ENCODE peak calls at places on chromosomes 16 and 17, in eight cellular contexts. A, D, X, N, R, K, M and I are unnamed samples.

GRCh38 chr16:81936209-81936608 is 75.1 kb downstream of the SDR42E1 start:
- DNase-seq in D (no peak), N (no peak), A (no peak), M (no peak), K (no peak), X (no peak), R (no peak), I (no peak)

GRCh38 chr16:23464196-23464595 is 11.2 kb upstream of the COG7 start:
- DNase-seq in M (peak; percentile 1), X (no peak), D (no peak), N (no peak), A (no peak), K (no peak), R (no peak), I (no peak)

GRCh38 chr17:73336613-73337400 is 25.0 kb upstream of the CDC42EP4 start:
- DNase-seq in R (no peak), K (no peak), M (no peak), N (no peak), D (no peak), X (no peak), A (no peak), I (no peak)

GRCh38 chr16:72009779-72010178 is 1.2 kb downstream of the DHODH start:
- DNase-seq in A (peak; percentile 41), X (no peak), N (no peak), R (no peak), M (no peak), D (no peak), K (no peak), I (no peak)

GRCh38 chr17:5693821-5694220 is 109.5 kb upstream of the NLRP1 start:
- DNase-seq in A (no peak), X (no peak), K (no peak), D (no peak), N (no peak), M (no peak), R (no peak), I (no peak)

GRCh38 chr17:7676533-7676932 is 10.8 kb downstream of the TP53 start:
- DNase-seq in M (no peak), K (no peak), A (no peak), R (no peak), X (no peak), D (no peak), N (no peak), I (no peak)

GRCh38 chr16:2035431-2036199 is 8.9 kb downstream of the NHERF2 start:
- DNase-seq in X (no peak), M (no peak), K (peak; percentile 72), A (peak; percentile 84), D (peak; percentile 85), N (no peak), R (no peak), I (peak; percentile 43)

GRCh38 chr16:55571-56136 is 2.0 kb downstream of the SNRNP25 start:
- DNase-seq in N (no peak), X (no peak), A (no peak), D (no peak), R (no peak), K (no peak), M (peak; percentile 49), I (no peak)

GRCh38 chr16:83549836-83550569 is 257.8 kb upstream of the HSBP1 start:
- DNase-seq in A (no peak), N (no peak), D (no peak), R (no peak), X (no peak), K (no peak), M (no peak), I (no peak)

GRCh38 chr16:87199901-87200300 is 117.3 kb downstream of the C16orf95 start:
- DNase-seq in D (no peak), X (no peak), M (no peak), N (no peak), K (no peak), R (no peak), A (no peak), I (no peak)

GRCh38 chr16:29898786-29899515 is 399 bp downstream of the SEZ6L2 start:
- DNase-seq in A (no peak), R (peak; percentile 64), X (no peak), K (no peak), N (no peak), D (peak; percentile 71), M (no peak), I (peak; percentile 69)

GRCh38 chr17:27907976-27908558 is 14.9 kb upstream of the LYRM9 start:
- DNase-seq in X (no peak), A (no peak), M (no peak), N (no peak), D (no peak), K (no peak), R (no peak), I (no peak)

GRCh38 chr16:14249291-14250032 is 178.3 kb downstream of the MRTFB start:
- DNase-seq in K (no peak), D (peak; percentile 39), M (no peak), A (no peak), X (peak; percentile 30), R (no peak), N (no peak), I (peak; percentile 35)

GRCh38 chr17:78232774-78233173 is 1.3 kb downstream of the TMEM235 start:
- DNase-seq in K (no peak), X (no peak), R (no peak), D (no peak), N (no peak), A (no peak), M (no peak), I (no peak)

GRCh38 chr16:31354394-31355291 is at the start of gene ITGAX:
- DNase-seq in N (no peak), X (peak; percentile 77), M (peak; percentile 94), A (no peak), D (peak; percentile 49), R (no peak), K (no peak), I (peak; percentile 52)
- TF ChIP-seq POLR2AphosphoS5 in N (no peak), X (no peak), M (peak; percentile 86), A (peak; percentile 32), D (peak; percentile 34), R (no peak), K (no peak), I (peak; percentile 31)

GRCh38 chr17:39791296-39791992 is 53.7 kb downstream of the GRB7 start:
- DNase-seq in K (no peak), X (no peak), D (no peak), A (no peak), N (no peak), R (no peak), M (no peak), I (no peak)

GRCh38 chr17:39793473-39793872 is 55.7 kb downstream of the GRB7 start:
- DNase-seq in R (no peak), A (no peak), N (no peak), M (no peak), D (no peak), X (no peak), K (no peak), I (no peak)

GRCh38 chr17:39792523-39793221 is 54.9 kb downstream of the GRB7 start:
- DNase-seq in K (no peak), R (no peak), N (no peak), M (no peak), X (no peak), D (no peak), A (no peak), I (no peak)

GRCh38 chr17:39799395-39799794 is 61.7 kb downstream of the GRB7 start:
- DNase-seq in D (no peak), M (no peak), X (no peak), K (no peak), R (no peak), A (no peak), N (no peak), I (no peak)

DNA sequence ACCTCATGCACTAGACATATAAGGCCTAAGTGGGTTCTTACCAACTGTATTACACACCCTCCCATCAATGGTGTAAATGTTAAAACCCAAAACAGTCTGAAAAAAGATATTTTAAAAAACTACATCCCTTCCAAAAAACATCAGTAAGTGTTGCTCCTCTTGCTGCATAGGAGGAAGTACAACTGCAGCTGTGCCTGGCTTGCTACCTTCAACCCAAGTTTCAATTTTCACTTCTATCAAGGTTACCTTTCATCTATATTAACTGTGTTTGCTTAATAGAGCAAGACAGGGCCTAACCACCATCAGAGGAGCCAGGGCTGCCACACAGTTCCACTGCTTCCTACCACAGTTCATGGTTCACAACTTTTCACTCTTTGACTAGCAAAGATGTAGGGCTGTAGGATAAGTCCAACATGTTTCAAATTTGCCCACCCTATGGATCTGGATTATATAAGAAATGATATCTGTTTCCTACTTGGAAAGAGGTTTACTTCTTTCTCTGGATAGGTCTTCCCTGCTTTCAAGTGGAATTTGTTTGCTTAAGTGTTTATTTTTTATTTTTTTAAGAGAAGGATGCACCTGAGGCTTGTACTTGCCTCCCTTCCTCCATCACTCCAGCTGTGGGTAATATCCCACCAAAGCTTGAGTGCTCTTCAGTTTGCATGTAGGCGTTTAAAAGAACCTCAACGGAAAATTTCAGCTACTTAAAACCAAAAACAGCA is 56.7 kb downstream of the GRB7 start:
- DNase-seq in A (no peak), R (no peak), K (no peak), X (no peak), D (peak; percentile 37), M (peak; percentile 82), N (no peak), I (peak; percentile 58)
- TF ChIP-seq POLR2AphosphoS5 in A (no peak), R (no peak), K (no peak), X (no peak), D (no peak), M (no peak), N (no peak), I (no peak)

DNA sequence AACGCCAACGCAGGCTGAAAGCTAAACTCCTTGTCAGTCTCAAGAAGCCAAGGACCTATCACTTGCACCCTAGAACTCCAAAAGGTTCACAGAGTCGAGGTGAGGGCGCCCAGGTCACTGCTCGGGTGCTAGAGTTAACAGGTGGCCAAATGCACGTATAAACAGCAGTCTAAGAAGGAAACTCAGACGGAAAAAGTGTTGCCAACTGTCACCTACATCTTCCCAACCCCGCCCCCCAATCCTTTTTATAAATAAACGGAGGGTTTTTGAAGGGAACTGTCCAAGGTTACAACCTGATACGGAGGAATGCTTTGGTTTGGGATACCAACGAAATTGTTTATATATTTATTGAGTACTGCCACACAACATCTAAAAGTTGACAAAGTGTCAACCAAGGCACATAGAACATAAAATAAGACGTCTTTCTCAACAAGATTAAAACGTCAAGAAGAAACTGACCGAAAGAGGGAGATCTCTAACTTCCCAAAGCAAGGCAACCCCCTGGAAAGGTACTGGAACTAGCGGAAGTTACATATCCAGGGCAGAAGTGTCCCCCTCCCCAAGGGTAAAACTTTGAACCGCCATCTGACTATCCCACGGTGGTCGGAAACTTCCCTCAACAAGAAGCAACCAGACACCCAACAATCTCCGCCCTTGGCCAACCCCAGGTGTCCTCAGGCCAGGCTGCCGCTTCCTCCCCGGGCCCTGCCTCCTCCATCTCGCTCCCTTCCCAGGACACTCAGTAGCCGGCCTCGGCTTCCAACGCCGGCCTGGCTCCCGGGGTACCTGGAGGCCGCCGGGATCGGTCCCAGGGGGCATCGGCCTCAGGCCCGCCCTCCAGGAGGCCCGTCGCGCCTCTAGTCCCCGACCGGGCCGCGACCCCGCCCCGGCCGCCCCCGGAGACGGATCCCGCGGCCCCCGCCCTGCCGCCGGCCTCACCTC is 982 bp downstream of the SPAG9 start:
- DNase-seq in D (peak; percentile 44), R (peak; percentile 64), K (peak; percentile 77), A (peak; percentile 81), M (peak; percentile 92), X (no peak), N (peak; percentile 26), I (peak; percentile 54)
- TF ChIP-seq POLR2AphosphoS5 in D (no peak), R (no peak), K (no peak), A (no peak), M (no peak), X (no peak), N (peak; percentile 36), I (no peak)

DNA sequence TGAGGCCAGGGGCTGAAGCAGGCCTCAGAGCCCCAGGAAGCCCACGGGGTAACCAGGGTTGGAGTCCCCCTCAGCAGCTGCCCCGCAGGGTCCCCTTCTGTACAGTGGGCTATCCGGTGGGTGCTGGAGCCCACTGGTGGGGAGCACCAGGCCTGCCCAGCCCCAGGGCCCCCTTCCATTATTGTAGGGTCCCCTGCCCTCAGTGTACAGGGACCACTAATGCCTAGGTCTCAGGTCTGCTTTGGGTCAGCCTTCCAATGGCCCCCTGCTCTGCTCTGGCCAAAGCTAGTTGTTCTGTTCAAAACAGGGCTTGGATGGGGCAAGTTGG is 1.1 kb downstream of the ADAM11 start:
- DNase-seq in M (no peak), R (no peak), N (no peak), A (no peak), D (no peak), K (no peak), X (no peak), I (no peak)
- TF ChIP-seq POLR2AphosphoS5 in M (no peak), R (no peak), N (no peak), A (no peak), D (no peak), K (no peak), X (no peak), I (no peak)